ENCODE peak calls at places on chromosomes 16 and 17, in four cellular contexts. Q, A, G and I are unnamed samples.

GRCh38 chr17:62653831-62654829 is 26.7 kb downstream of the MRC2 start:
- DNase-seq in Q (peak), A (no peak), G (no peak), I (peak)

GRCh38 chr16:24685539-24686432 is 43.7 kb upstream of the TNRC6A start:
- DNase-seq in Q (peak), A (no peak), G (no peak), I (no peak)

GRCh38 chr17:9294661-9295210 is 273.4 kb downstream of the NTN1 start:
- DNase-seq in Q (no peak), A (no peak), G (no peak), I (no peak)

GRCh38 chr17:79939755-79940154 is 95.9 kb downstream of the TBC1D16 start:
- DNase-seq in Q (peak), A (no peak), G (no peak), I (no peak)

GRCh38 chr17:11300201-11300600 is 59.2 kb downstream of the SHISA6 start:
- DNase-seq in Q (no peak), A (no peak), G (no peak), I (no peak)

GRCh38 chr17:7932483-7932891 is 481 bp downstream of the CNTROB start:
- DNase-seq in Q (no peak), A (peak), G (no peak), I (peak)

GRCh38 chr17:82748756-82749155 is 3.1 kb upstream of the TBCD start:
- DNase-seq in Q (no peak), A (no peak), G (no peak), I (no peak)

GRCh38 chr16:82152641-82153094 is 17.4 kb downstream of the MPHOSPH6 start:
- DNase-seq in Q (no peak), A (no peak), G (no peak), I (no peak)

GRCh38 chr17:65039349-65039988 is 17.1 kb downstream of the GNA13 start:
- DNase-seq in Q (no peak), A (peak), G (peak), I (peak)

GRCh38 chr17:49148171-49148570 is 15.6 kb downstream of the B4GALNT2 start:
- DNase-seq in Q (no peak), A (no peak), G (no peak), I (no peak)

GRCh38 chr17:48100591-48101011 is 677 bp downstream of the CBX1 start:
- DNase-seq in Q (no peak), A (no peak), G (no peak), I (no peak)

GRCh38 chr16:64544859-64545258 is 577.0 kb downstream of the CDH11 start:
- DNase-seq in Q (no peak), A (no peak), G (no peak), I (no peak)

GRCh38 chr17:80695979-80696378 is 151.3 kb downstream of the RPTOR start:
- DNase-seq in Q (no peak), A (no peak), G (no peak), I (no peak)

GRCh38 chr17:44219126-44219635 is 294 bp downstream of the UBTF start:
- DNase-seq in Q (peak), A (peak), G (no peak), I (peak)

GRCh38 chr16:67053767-67054334 is 24.9 kb downstream of the CBFB start:
- DNase-seq in Q (no peak), A (no peak), G (no peak), I (no peak)

GRCh38 chr17:45314761-45315549 is 1.9 kb downstream of the MAP3K14 start:
- DNase-seq in Q (no peak), A (no peak), G (no peak), I (peak)

GRCh38 chr17:72422505-72423285 is 301.9 kb downstream of the SOX9 start:
- DNase-seq in Q (peak), A (peak), G (no peak), I (peak)

GRCh38 chr16:31488630-31489564 is 6.0 kb downstream of the SLC5A2 start:
- DNase-seq in Q (no peak), A (no peak), G (no peak), I (no peak)